ENCODE peak calls at places on chromosomes 16 and 17, in nine cellular contexts. J, X, Z, E, O, I, A, H and N are unnamed samples.

GRCh38 chr17:66207936-66208335 is 16.0 kb upstream of the CEP112 start:
- DNase-seq in J (no peak), X (no peak), Z (no peak), E (no peak), O (no peak), I (no peak), A (no peak), H (no peak), N (no peak)

GRCh38 chr16:22293137-22294106 is 3.8 kb upstream of the POLR3E start:
- DNase-seq in J (no peak), X (no peak), Z (no peak), E (no peak), O (no peak), I (no peak), A (no peak), H (no peak), N (no peak)

GRCh38 chr17:73427198-73427597 is 115.4 kb upstream of the CDC42EP4 start:
- DNase-seq in J (no peak), X (no peak), Z (no peak), E (no peak), O (no peak), I (no peak), A (no peak), H (no peak), N (no peak)

GRCh38 chr16:75235721-75236193 is 15.7 kb downstream of the BCAR1 start:
- DNase-seq in J (no peak), X (peak; percentile 57), Z (no peak), E (no peak), O (no peak), I (no peak), A (no peak), H (peak; percentile 66), N (no peak)

GRCh38 chr17:19720631-19721426 is 4.4 kb upstream of the SLC47A2 start:
- DNase-seq in J (peak; percentile 79), X (peak; percentile 39), Z (no peak), E (no peak), O (no peak), I (no peak), A (no peak), H (no peak), N (no peak)

GRCh38 chr16:23435500-23435899 is 17.5 kb downstream of the COG7 start:
- DNase-seq in J (peak; percentile 71), X (peak; percentile 64), Z (peak; percentile 74), E (peak; percentile 80), O (peak; percentile 68), I (peak; percentile 61), A (peak; percentile 79), H (no peak), N (peak; percentile 30)

GRCh38 chr17:42458497-42459255 is at the start of gene ATP6V0A1:
- DNase-seq in J (peak; percentile 95), X (peak; percentile 96), Z (peak; percentile 95), E (peak; percentile 97), O (peak; percentile 91), I (peak; percentile 84), A (peak; percentile 85), H (peak; percentile 97), N (peak; percentile 87)

GRCh38 chr17:58965221-58965620 is 141.5 kb downstream of the TRIM37 start:
- DNase-seq in J (no peak), X (no peak), Z (no peak), E (no peak), O (peak; percentile 13), I (peak; percentile 21), A (no peak), H (no peak), N (no peak)

GRCh38 chr17:2195729-2196128 is 107.9 kb downstream of the SMG6 start:
- DNase-seq in J (no peak), X (no peak), Z (no peak), E (no peak), O (no peak), I (no peak), A (no peak), H (no peak), N (no peak)

GRCh38 chr16:11181889-11182279 is 74.1 kb downstream of the SOCS1 start:
- DNase-seq in J (no peak), X (no peak), Z (no peak), E (no peak), O (no peak), I (peak; percentile 34), A (no peak), H (no peak), N (no peak)

GRCh38 chr16:19366384-19366783 is 51.3 kb upstream of the TMC5 start:
- DNase-seq in J (no peak), X (no peak), Z (no peak), E (no peak), O (no peak), I (no peak), A (no peak), H (no peak), N (no peak)

GRCh38 chr17:39231587-39232551 is 6.1 kb upstream of the STAC2 start:
- DNase-seq in J (peak; percentile 63), X (peak; percentile 82), Z (peak; percentile 76), E (peak; percentile 56), O (peak; percentile 63), I (peak; percentile 35), A (peak; percentile 46), H (peak; percentile 90), N (peak; percentile 75)

GRCh38 chr17:68199837-68200688 is 47.8 kb upstream of the AMZ2 start:
- DNase-seq in J (no peak), X (no peak), Z (no peak), E (peak; percentile 33), O (no peak), I (no peak), A (no peak), H (no peak), N (no peak)

GRCh38 chr16:67779256-67780014 is 26.9 kb downstream of the RANBP10 start:
- DNase-seq in J (no peak), X (no peak), Z (no peak), E (no peak), O (no peak), I (no peak), A (peak; percentile 32), H (no peak), N (no peak)

DNA sequence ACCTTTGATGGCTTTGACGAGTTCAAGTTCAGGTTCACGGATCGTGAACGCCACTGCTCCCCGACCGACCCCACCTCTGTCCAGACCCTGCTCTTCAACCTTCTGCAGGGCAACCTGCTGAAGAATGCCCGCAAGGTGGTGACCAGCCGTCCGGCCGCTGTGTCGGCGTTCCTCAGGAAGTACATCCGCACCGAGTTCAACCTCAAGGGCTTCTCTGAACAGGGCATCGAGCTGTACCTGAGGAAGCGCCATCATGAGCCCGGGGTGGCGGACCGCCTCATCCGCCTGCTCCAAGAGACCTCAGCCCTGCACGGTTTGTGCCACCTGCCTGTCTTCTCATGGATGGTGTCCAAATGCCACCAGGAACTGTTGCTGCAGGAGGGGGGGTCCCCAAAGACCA is 17.6 kb downstream of the NOD2 start:
- DNase-seq in J (no peak), X (no peak), Z (no peak), E (no peak), O (no peak), I (no peak), A (no peak), H (no peak), N (no peak)
- H3K4me1 ChIP-seq in J (peaks cover 23% of the 10 kb centered on the region), X (peaks cover 16% of the 10 kb centered on the region), Z (no peaks in the 10 kb centered on the region), E (no peaks in the 10 kb centered on the region), O (peaks cover 4% of the 10 kb centered on the region), I (no peaks in the 10 kb centered on the region), A (peaks cover 8% of the 10 kb centered on the region), H (no peaks in the 10 kb centered on the region), N (no peaks in the 10 kb centered on the region)

GRCh38 chr17:7587831-7588230 is 2.1 kb downstream of the SOX15 start:
- DNase-seq in J (no peak), X (peak; percentile 48), Z (no peak), E (no peak), O (no peak), I (no peak), A (no peak), H (no peak), N (no peak)

GRCh38 chr17:7589891-7590611 is at the start of gene SOX15:
- DNase-seq in J (peak; percentile 19), X (peak; percentile 47), Z (no peak), E (no peak), O (no peak), I (no peak), A (no peak), H (no peak), N (no peak)

GRCh38 chr17:7588553-7589203 is 1.2 kb downstream of the SOX15 start:
- DNase-seq in J (no peak), X (peak; percentile 55), Z (no peak), E (no peak), O (no peak), I (no peak), A (no peak), H (no peak), N (no peak)

GRCh38 chr17:7590743-7591142 is 849 bp upstream of the SOX15 start:
- DNase-seq in J (peak; percentile 38), X (peak; percentile 59), Z (peak; percentile 69), E (no peak), O (no peak), I (peak; percentile 51), A (no peak), H (no peak), N (no peak)

DNA sequence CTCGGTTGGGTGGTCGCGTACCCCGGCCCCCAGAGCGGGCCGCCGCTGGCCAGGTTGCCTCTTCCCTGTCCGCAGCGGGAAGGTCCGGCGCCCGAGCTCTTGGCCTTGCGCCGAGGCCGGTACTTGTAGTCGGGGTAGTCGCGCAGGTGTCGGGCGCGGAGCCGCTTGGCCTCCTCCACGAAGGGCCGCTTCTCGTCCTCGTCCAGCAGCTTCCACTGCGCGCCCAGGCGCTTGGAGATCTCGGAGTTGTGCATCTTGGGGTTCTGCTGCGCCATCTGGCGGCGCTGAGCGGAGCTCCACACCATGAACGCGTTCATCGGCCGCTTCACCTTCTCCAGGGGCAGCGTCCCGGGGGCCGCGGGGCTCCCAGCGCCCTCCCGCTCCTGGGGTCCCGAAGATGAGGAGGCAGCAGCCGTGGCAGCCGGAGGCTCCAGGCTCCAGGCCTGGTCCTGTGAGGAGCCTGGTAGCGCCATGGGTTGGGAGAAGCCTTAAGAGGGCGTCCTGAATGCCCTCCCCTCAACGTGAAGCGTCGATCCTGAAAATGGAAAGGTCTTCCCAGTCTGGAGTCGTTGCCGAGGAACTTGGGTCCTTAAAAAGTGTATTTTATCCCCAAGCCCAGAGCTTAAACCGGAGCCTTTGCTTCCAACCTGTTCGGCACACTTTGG is 558 bp downstream of the SOX15 start:
- DNase-seq in J (peak; percentile 84), X (peak; percentile 93), Z (no peak), E (peak; percentile 85), O (peak; percentile 88), I (peak; percentile 85), A (no peak), H (peak; percentile 90), N (peak; percentile 44)
- TF ChIP-seq CTCF in J (peak; percentile 68), X (peak; percentile 87), Z (peak; percentile 46), E (peak; percentile 87), O (peak; percentile 83), I (peak; percentile 79), A (no peak), H (peak; percentile 88), N (peak; percentile 61)

DNA sequence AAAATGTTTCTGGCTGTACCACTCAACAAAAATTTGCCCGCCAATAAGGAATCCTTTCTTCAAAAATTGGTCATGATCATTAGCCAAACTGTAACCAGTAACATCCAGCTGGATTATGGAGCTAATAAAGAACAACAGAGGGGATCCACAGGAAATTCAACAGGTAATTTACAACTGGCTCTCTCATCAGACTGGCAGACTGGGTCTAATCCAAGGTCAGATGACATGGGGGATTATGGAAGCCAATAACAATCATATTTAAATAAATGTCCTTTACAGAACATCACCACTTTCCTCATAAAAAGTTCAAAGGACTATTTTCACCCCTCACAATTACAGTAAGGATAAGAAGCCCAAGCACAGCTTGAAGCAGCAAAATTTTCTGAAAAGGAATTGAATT is 66.4 kb downstream of the KANSL1 start:
- DNase-seq in J (no peak), X (no peak), Z (no peak), E (no peak), O (no peak), I (no peak), A (no peak), H (no peak), N (no peak)
- H3K4me1 ChIP-seq in J (peaks cover 7% of the 10 kb centered on the region), X (peaks cover 85% of the 10 kb centered on the region), Z (peaks cover 19% of the 10 kb centered on the region), E (peaks cover 83% of the 10 kb centered on the region), O (peaks cover 76% of the 10 kb centered on the region), I (no peaks in the 10 kb centered on the region), A (peaks cover 32% of the 10 kb centered on the region), H (no peaks in the 10 kb centered on the region), N (peaks cover 83% of the 10 kb centered on the region)

GRCh38 chr17:82231312-82231561 is 2.4 kb downstream of the SLC16A3 start:
- DNase-seq in J (no peak), X (no peak), Z (no peak), E (no peak), O (no peak), I (no peak), A (no peak), H (no peak), N (no peak)
- TF ChIP-seq CTCF in J (no peak), X (no peak), Z (no peak), E (no peak), O (no peak), I (no peak), A (no peak), H (no peak), N (no peak)